ENCODE peak calls at places on chromosomes 16 and 17, in five cellular contexts. X is sigmoid colon, K is GM12878, D is endothelial cell of umbilical vein, G is esophagus muscularis mucosa. N is an unnamed sample.

GRCh38 chr17:35315283-35315682 is 58.1 kb downstream of the SLFN11 start:
- DNase-seq in D (peak; percentile 71), K (no peak), X (no peak), G (no peak), N (no peak)

GRCh38 chr17:35010093-35010492 is 29.8 kb downstream of the LIG3 start:
- DNase-seq in D (no peak), X (no peak), K (no peak), G (no peak), N (no peak)

GRCh38 chr16:87628940-87629339 is 26.6 kb downstream of the JPH3 start:
- DNase-seq in G (no peak), K (no peak), X (no peak), D (no peak), N (no peak)

GRCh38 chr17:80826955-80827645 is 164.5 kb upstream of the CHMP6 start:
- DNase-seq in X (peak; percentile 81), K (no peak), G (no peak), D (peak; percentile 95), N (peak; percentile 48)

GRCh38 chr17:5422505-5422904 is 2.5 kb downstream of the RPAIN start:
- DNase-seq in G (no peak), D (no peak), K (no peak), X (no peak), N (no peak)

GRCh38 chr17:17886253-17886652 is 49.5 kb upstream of the SREBF1 start:
- DNase-seq in K (no peak), G (no peak), X (no peak), D (no peak), N (no peak)

GRCh38 chr17:48037924-48038323 is 327 bp upstream of the COPZ2 start:
- DNase-seq in K (no peak), D (peak; percentile 13), G (no peak), X (no peak), N (no peak)

GRCh38 chr16:20871935-20872815 is 28.0 kb downstream of the DCUN1D3 start:
- DNase-seq in X (no peak), G (no peak), D (no peak), K (no peak), N (no peak)

GRCh38 chr16:65121870-65122723 is at the start of gene CDH11:
- DNase-seq in D (peak; percentile 67), G (peak; percentile 91), X (peak; percentile 78), K (no peak), N (peak; percentile 51)

GRCh38 chr16:3180445-3180878 is 7.5 kb upstream of the OR1F1 start:
- DNase-seq in X (peak; percentile 57), D (no peak), G (no peak), K (no peak), N (no peak)

GRCh38 chr16:3186946-3187690 is 886 bp upstream of the OR1F1 start:
- DNase-seq in D (no peak), K (no peak), G (no peak), X (no peak), N (no peak)

GRCh38 chr16:3179651-3180050 is 8.4 kb upstream of the OR1F1 start:
- DNase-seq in D (no peak), X (no peak), K (no peak), G (no peak), N (no peak)

GRCh38 chr16:3182608-3183444 is 5.2 kb upstream of the OR1F1 start:
- DNase-seq in D (peak; percentile 45), X (no peak), G (no peak), K (no peak), N (no peak)

DNA sequence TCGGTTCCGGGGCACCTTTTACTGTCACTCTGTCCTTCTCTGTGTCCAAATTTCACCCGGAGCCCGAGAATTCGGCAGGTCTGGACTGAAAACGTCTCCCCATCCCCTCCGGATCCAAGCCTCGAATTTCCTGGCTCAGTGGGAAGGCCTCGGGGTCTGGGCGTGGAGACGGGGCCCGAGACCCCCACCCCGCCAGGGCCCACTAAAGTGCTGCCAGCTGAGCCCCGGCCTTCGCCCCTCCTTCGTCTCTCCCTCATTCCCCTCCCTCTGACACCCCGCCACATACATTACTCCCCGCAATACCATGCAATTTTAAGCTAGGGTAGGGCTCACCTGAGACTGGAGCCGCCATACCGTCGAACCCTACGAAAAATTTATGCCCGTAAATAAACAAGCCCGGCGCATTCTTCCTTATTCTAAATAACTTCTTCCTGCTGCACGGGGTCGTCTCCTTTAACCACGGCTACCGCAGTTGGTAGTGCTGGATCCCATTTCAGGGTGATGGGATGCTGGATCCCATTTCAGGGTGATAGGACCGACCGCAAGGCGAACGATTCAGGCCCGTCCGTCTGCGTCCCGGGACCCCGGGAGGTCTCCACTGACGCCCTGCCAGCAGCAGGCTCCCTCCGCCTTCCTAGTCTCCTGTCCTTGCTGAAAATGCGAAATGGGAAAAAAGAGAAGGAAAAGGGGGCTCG is 4.4 kb upstream of the OR1F1 start:
- DNase-seq in G (no peak), K (no peak), X (no peak), D (no peak), N (no peak)
- H3K9me3 ChIP-seq in G (no peaks in the 10 kb centered on the region), K (no peaks in the 10 kb centered on the region), X (no peaks in the 10 kb centered on the region), D (no peaks in the 10 kb centered on the region), N (no peaks in the 10 kb centered on the region)

GRCh38 chr17:59845595-59846390 is 47.0 kb downstream of the TUBD1 start:
- DNase-seq in K (no peak), D (peak; percentile 74), X (peak; percentile 69), G (no peak), N (peak; percentile 87)
- TF ChIP-seq POLR2AphosphoS5 in K (no peak), D (peak; percentile 55), X (peak; percentile 46), G (peak; percentile 7), N (peak; percentile 30)

DNA sequence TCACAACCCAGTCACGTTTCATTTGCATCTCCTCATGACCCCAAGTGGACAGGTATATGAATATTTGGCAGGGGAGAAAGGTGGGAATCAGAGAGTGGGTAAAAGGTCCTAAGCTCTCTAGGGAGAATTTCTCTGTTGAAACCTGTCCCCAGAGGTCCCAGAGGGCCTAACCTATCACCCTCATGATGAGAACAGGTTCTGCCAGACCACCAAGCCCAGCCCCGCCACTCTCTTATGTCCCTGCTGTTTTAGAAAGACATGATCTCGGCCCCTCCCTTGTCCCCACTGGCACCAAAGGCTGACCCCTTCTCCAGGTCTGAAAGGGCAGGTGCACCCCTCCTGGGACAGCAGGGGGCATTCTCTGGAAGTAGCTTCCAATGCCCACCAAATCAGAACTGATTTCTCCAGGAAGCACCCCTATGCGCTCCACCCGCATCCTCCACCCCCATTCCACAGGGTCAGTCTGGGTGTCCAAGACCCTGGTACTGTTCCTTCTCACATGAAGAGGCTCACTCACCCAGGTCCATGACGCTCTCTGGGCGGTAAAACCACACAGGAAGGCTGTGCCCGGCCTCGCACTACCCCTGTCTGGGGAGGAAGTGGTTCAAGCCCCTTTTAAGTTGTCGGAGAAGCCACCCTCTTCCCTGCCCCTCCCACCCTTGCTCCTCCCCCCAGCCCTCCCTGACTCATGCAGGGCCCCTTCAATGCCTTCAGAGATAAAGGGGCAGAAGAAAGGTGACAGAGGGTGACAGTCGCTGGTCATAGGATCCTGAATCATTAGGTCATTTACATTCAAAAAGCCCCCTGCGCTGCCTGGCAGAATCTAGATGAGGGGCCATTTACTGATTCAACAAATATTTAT is at the start of gene CCR7:
- DNase-seq in D (no peak), K (no peak), X (no peak), G (peak; percentile 68), N (no peak)
- TF ChIP-seq CTCF in D (no peak), K (peak; percentile 24), X (no peak), G (no peak), N (no peak)

DNA sequence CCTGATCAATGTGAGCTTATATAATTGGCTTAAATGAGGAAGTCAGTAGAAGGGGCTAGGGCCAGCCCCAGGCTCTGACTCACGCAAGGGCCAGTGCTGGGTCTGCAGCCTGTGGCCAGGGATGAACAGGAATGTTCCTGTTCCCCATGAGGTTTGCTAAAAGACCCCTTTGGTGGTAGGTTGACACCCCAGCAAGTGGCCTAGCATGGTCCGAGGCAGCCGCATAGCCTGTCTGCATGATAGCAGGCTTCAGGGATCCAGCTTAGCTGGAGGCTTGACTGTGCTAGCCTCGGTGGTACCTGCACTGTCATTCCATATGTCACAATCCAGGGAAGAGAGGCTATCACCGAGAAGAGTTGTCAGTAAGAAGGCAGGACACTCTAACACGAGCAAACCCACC is 23.5 kb downstream of the TRIM25 start:
- DNase-seq in G (no peak), X (no peak), K (no peak), D (no peak), N (no peak)
- H3K9me3 ChIP-seq in G (peaks cover 10% of the 10 kb centered on the region), X (no peaks in the 10 kb centered on the region), K (peaks cover 22% of the 10 kb centered on the region), D (peaks cover 2% of the 10 kb centered on the region), N (peaks cover 9% of the 10 kb centered on the region)